ENCODE peak calls at places on chromosome 10, in ten cellular contexts. I, B, V, Z, W, U, C, A, J and Y are unnamed samples.

GRCh38 chr10:133161486-133162051 is 1.6 kb downstream of the KNDC1 start:
- DNase-seq in U (peak; percentile 67), J (no peak), C (no peak), W (no peak), A (no peak), I (no peak), Z (no peak), B (no peak), V (no peak), Y (no peak)

GRCh38 chr10:87915989-87916388 is 52.6 kb downstream of the PTEN start:
- DNase-seq in Z (no peak), C (no peak), W (peak; percentile 37), I (no peak), U (no peak), A (no peak), J (no peak), V (no peak), B (peak; percentile 89), Y (peak; percentile 61)

GRCh38 chr10:30088178-30088577 is 28.8 kb upstream of the JCAD start:
- DNase-seq in B (no peak), V (no peak), J (no peak), U (no peak), A (no peak), Z (no peak), I (no peak), W (no peak), C (no peak), Y (no peak)

GRCh38 chr10:103637855-103638561 is 144.5 kb downstream of the NEURL1 start:
- DNase-seq in A (peak; percentile 25), U (peak; percentile 96), V (no peak), B (no peak), J (peak; percentile 57), I (no peak), W (no peak), C (no peak), Z (peak; percentile 40), Y (no peak)

GRCh38 chr10:49747303-49747646 is 14.8 kb downstream of the OGDHL start:
- DNase-seq in I (no peak), A (no peak), V (no peak), Z (no peak), U (no peak), W (no peak), J (no peak), B (no peak), C (no peak), Y (no peak)

GRCh38 chr10:91424016-91424415 is 13.9 kb downstream of the HECTD2 start:
- DNase-seq in A (no peak), I (no peak), U (no peak), V (no peak), Z (no peak), W (no peak), C (no peak), J (no peak), B (no peak), Y (no peak)

GRCh38 chr10:21521910-21522533 is 3.5 kb downstream of the SKIDA1 start:
- DNase-seq in Z (no peak), B (no peak), C (no peak), A (no peak), J (no peak), I (no peak), U (no peak), V (no peak), W (no peak), Y (no peak)

GRCh38 chr10:100148353-100149211 is 37.2 kb downstream of the ERLIN1 start:
- DNase-seq in V (no peak), I (no peak), A (no peak), Z (no peak), C (peak; percentile 9), U (no peak), W (no peak), J (no peak), B (no peak), Y (no peak)

GRCh38 chr10:104925232-104925851 is 284.3 kb downstream of the SORCS3 start:
- DNase-seq in C (peak; percentile 5), Z (no peak), I (no peak), U (no peak), W (no peak), V (peak; percentile 68), A (no peak), J (no peak), B (peak; percentile 8), Y (peak; percentile 33)

GRCh38 chr10:101843032-101843991 is at the start of gene KCNIP2:
- DNase-seq in Z (peak; percentile 22), B (peak; percentile 35), I (no peak), U (no peak), A (peak; percentile 14), V (peak; percentile 72), C (peak; percentile 70), W (no peak), J (no peak), Y (peak; percentile 79)

GRCh38 chr10:109126016-109126415 is 797.3 kb downstream of the XPNPEP1 start:
- DNase-seq in C (no peak), A (no peak), I (no peak), Z (no peak), W (no peak), B (no peak), V (no peak), U (no peak), J (no peak), Y (no peak)

GRCh38 chr10:51269816-51270215 is 195.5 kb downstream of the PRKG1 start:
- DNase-seq in B (no peak), U (no peak), I (no peak), Z (no peak), W (no peak), V (no peak), A (no peak), J (peak; percentile 29), C (no peak), Y (no peak)

GRCh38 chr10:7563770-7564169 is 103.0 kb downstream of the ITIH5 start:
- DNase-seq in C (no peak), W (no peak), V (no peak), A (no peak), I (no peak), J (no peak), U (no peak), B (no peak), Z (no peak), Y (no peak)

GRCh38 chr10:43254199-43254730 is 12.6 kb downstream of the RASGEF1A start:
- DNase-seq in Z (no peak), I (no peak), U (peak; percentile 75), A (no peak), W (no peak), V (no peak), C (no peak), B (no peak), J (no peak), Y (no peak)

GRCh38 chr10:117554371-117554770 is 11.8 kb downstream of the EMX2 start:
- DNase-seq in W (no peak), I (no peak), B (no peak), A (no peak), V (no peak), C (no peak), Z (no peak), U (peak; percentile 71), J (no peak), Y (no peak)

GRCh38 chr10:61588770-61589211 is 73.9 kb upstream of the CABCOCO1 start:
- DNase-seq in A (no peak), V (no peak), I (no peak), J (peak; percentile 8), Z (no peak), B (peak; percentile 18), W (no peak), U (no peak), C (no peak), Y (no peak)

GRCh38 chr10:37857287-37858211 is at the start of gene ZNF248:
- DNase-seq in I (peak; percentile 94), C (peak; percentile 92), A (peak; percentile 93), Z (peak; percentile 96), J (peak; percentile 97), U (peak; percentile 99), V (peak; percentile 86), B (peak; percentile 98), W (peak; percentile 82), Y (peak; percentile 98)

GRCh38 chr10:98267069-98267893 is 713 bp downstream of the LOXL4 start:
- DNase-seq in C (no peak), A (no peak), V (no peak), I (no peak), B (no peak), W (no peak), Z (no peak), U (no peak), J (peak; percentile 68), Y (no peak)

GRCh38 chr10:116756277-116756676 is 13.9 kb upstream of the HSPA12A start:
- DNase-seq in I (no peak), B (no peak), V (no peak), W (no peak), U (no peak), Z (peak; percentile 64), C (no peak), A (peak; percentile 74), J (no peak), Y (no peak)

GRCh38 chr10:75115137-75115536 is 3.7 kb downstream of the SAMD8 start:
- DNase-seq in Z (no peak), U (no peak), C (no peak), V (no peak), B (peak; percentile 30), I (no peak), W (no peak), A (no peak), J (no peak), Y (no peak)

GRCh38 chr10:69220041-69220451 is at the start of gene HKDC1:
- DNase-seq in B (no peak), C (no peak), U (no peak), J (no peak), I (no peak), V (no peak), A (no peak), Z (no peak), W (no peak), Y (no peak)